ENCODE peak calls at places on chromosomes 16 and 17, in four cellular contexts. Z is IMR-90, D is mesendoderm, S is H1. V is an unnamed sample.

GRCh38 chr16:86710602-86710950 is 132.2 kb downstream of the FOXL1 start:
- DNase-seq in D (no peak), Z (no peak), S (no peak), V (no peak)

GRCh38 chr17:75301031-75301430 is 11.8 kb upstream of the SLC25A19 start:
- DNase-seq in Z (no peak), D (no peak), S (no peak), V (no peak)

GRCh38 chr16:72848759-72849664 is 198.9 kb downstream of the ZFHX3 start:
- DNase-seq in D (no peak), S (no peak), Z (peak; percentile 89), V (peak; percentile 85)

GRCh38 chr16:51056331-51056730 is 94.7 kb downstream of the SALL1 start:
- DNase-seq in Z (no peak), D (no peak), S (no peak), V (no peak)

GRCh38 chr16:86389566-86390328 is 120.6 kb upstream of the FOXF1 start:
- DNase-seq in Z (no peak), D (no peak), S (no peak), V (no peak)

GRCh38 chr16:56355221-56355620 is 70.1 kb downstream of the AMFR start:
- DNase-seq in S (no peak), Z (no peak), D (no peak), V (no peak)

GRCh38 chr16:2713985-2714774 is 5.8 kb downstream of the PRSS27 start:
- DNase-seq in S (no peak), D (no peak), Z (no peak), V (no peak)

GRCh38 chr17:68514809-68515208 is 2.6 kb downstream of the PRKAR1A start:
- DNase-seq in D (peak; percentile 11), Z (peak; percentile 63), S (no peak), V (peak; percentile 87)

GRCh38 chr16:87457724-87458423 is 35.0 kb downstream of the ZCCHC14 start:
- DNase-seq in D (peak; percentile 85), S (no peak), Z (peak; percentile 99), V (peak; percentile 96)

GRCh38 chr16:83959621-83960434 is 6.8 kb downstream of the OSGIN1 start:
- DNase-seq in Z (no peak), S (no peak), D (no peak), V (no peak)

GRCh38 chr17:54901230-54901847 is 687 bp downstream of the TOM1L1 start:
- DNase-seq in Z (peak; percentile 8), D (peak; percentile 39), S (no peak), V (peak; percentile 54)

GRCh38 chr17:81386141-81386645 is 9.1 kb upstream of the BAHCC1 start:
- DNase-seq in Z (no peak), D (peak; percentile 38), S (no peak), V (no peak)

GRCh38 chr17:19248149-19248922 is 11.2 kb downstream of the EPN2 start:
- DNase-seq in S (no peak), Z (no peak), D (peak; percentile 19), V (no peak)

GRCh38 chr17:78137392-78138203 is 7.0 kb downstream of the TMC8 start:
- DNase-seq in D (peak; percentile 51), Z (no peak), S (peak; percentile 71), V (no peak)

GRCh38 chr17:43034623-43035293 is 9.7 kb downstream of the RND2 start:
- DNase-seq in D (no peak), S (no peak), Z (no peak), V (no peak)

GRCh38 chr16:16124974-16125373 is 98.3 kb downstream of the ABCC6 start:
- DNase-seq in Z (no peak), D (no peak), S (no peak), V (no peak)

GRCh38 chr17:76567634-76568432 is 17.8 kb downstream of the ST6GALNAC2 start:
- DNase-seq in D (peak; percentile 44), Z (no peak), S (no peak), V (no peak)

GRCh38 chr17:76408037-76408849 is 23.8 kb downstream of the SPHK1 start:
- DNase-seq in Z (peak; percentile 39), S (peak; percentile 88), D (peak; percentile 68), V (peak; percentile 52)

GRCh38 chr16:66787427-66787826 is 14.0 kb downstream of the TERB1 start:
- DNase-seq in Z (no peak), D (no peak), S (no peak), V (no peak)

GRCh38 chr17:73901249-73901648 is 257.0 kb upstream of the SDK2 start:
- DNase-seq in D (no peak), Z (no peak), S (no peak), V (no peak)

GRCh38 chr17:57523926-57524634 is 221.0 kb downstream of the CCDC182 start:
- DNase-seq in D (no peak), S (no peak), Z (peak; percentile 61), V (no peak)

GRCh38 chr16:60811051-60811608 is 1225.1 kb downstream of the CDH8 start:
- DNase-seq in S (no peak), Z (no peak), D (peak; percentile 4), V (no peak)

GRCh38 chr17:76929148-76929547 is 60.9 kb downstream of the MGAT5B start:
- DNase-seq in S (no peak), D (no peak), Z (no peak), V (no peak)

GRCh38 chr17:15263206-15263579 is 1.9 kb downstream of the PMP22 start:
- DNase-seq in Z (peak; percentile 73), D (peak; percentile 76), S (no peak), V (peak; percentile 80)

GRCh38 chr17:1090454-1091189 is 89.2 kb downstream of the ABR start:
- DNase-seq in D (no peak), S (no peak), Z (no peak), V (no peak)

GRCh38 chr17:60659156-60659555 is 18.5 kb upstream of the BCAS3 start:
- DNase-seq in S (no peak), Z (no peak), D (no peak), V (no peak)

GRCh38 chr17:42010898-42011516 is 6.2 kb downstream of the DNAJC7 start:
- DNase-seq in S (no peak), D (peak; percentile 57), Z (peak; percentile 22), V (peak; percentile 45)

GRCh38 chr17:51461578-51462004 is 201.2 kb downstream of the UTP18 start:
- DNase-seq in D (peak; percentile 84), Z (peak; percentile 23), S (peak; percentile 85), V (peak; percentile 6)

GRCh38 chr16:51151951-51152663 is 1.0 kb upstream of the SALL1 start:
- DNase-seq in S (peak; percentile 91), Z (peak; percentile 80), D (peak; percentile 98), V (peak; percentile 96)

GRCh38 chr16:89638455-89638854 is 19.1 kb downstream of the CHMP1A start:
- DNase-seq in D (no peak), Z (no peak), S (no peak), V (no peak)

GRCh38 chr16:89641719-89642187 is 15.8 kb downstream of the CHMP1A start:
- DNase-seq in Z (no peak), D (no peak), S (no peak), V (no peak)

GRCh38 chr16:89636663-89637062 is 20.8 kb downstream of the CHMP1A start:
- DNase-seq in Z (no peak), D (no peak), S (no peak), V (no peak)

GRCh38 chr16:89637379-89637778 is 20.1 kb downstream of the CHMP1A start:
- DNase-seq in D (no peak), S (no peak), Z (no peak), V (no peak)

DNA sequence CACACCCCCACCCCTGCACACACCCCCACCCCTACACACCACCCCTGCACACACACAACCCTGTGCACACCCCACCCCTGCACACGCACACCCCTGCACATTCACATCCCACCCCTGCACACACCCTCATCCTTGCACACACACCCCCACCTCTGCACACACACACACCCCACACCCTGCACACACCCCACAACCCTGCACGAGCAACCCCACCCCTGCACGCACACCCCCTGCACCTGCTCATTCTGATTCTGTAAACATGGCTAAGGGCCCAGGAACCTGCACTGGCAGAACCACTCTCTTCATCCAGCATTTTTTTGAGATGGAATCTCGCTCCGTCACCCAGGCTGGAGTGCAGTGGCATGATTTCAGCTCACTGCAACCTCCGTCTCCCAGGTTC is 18.1 kb downstream of the CHMP1A start:
- DNase-seq in Z (no peak), D (no peak), S (no peak), V (no peak)
- H4K8ac ChIP-seq in Z (no peak overlapping the region), D (no peak overlapping the region), S (no peak overlapping the region), V (no peak overlapping the region)

DNA sequence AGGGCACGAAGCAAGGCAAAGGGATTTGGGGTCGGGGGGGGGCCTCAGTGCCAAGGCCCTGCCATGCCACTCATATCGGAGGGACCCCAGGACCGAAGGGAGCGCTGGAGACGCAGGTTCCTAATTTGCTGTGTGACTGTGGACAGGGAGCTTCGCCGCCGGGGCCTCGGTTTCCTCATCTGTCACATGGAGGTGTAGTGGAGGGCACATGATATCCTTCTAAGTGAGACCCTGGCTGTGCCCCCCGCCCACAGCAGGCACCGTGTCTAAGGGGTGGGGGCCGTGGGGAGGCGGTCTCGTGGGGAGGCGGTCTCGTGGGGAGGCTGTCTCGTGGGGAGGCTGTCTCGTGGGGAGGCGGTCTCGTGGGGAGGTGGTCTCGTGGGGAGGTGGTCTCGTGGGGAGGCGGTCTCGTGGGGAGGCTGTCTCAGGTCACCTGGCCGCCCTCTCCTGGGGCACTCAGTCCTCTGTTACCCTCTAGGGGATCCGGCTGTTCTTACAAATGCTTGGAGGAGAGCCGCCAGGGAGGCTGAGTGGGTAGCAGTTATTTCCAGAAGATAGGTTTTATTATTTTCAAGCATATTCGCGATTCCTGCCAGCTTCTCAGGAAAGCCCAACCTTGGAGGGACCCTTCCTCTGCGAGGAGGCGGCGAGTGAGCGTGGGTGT is 205.0 kb downstream of the NTN1 start:
- DNase-seq in S (no peak), D (no peak), Z (no peak), V (no peak)
- H2BK15ac ChIP-seq in S (no peak overlapping the region), D (no peak overlapping the region), Z (no peak overlapping the region), V (no peak overlapping the region)

GRCh38 chr16:6967796-6968195 is 364.8 kb upstream of the RBFOX1 start:
- DNase-seq in S (no peak), D (no peak), Z (no peak), V (no peak)
- H3K27ac ChIP-seq in S (no peak overlapping the region), D (no peak overlapping the region), Z (no peak overlapping the region), V (no peak overlapping the region)

GRCh38 chr17:36892112-36892838 is 45.0 kb upstream of the LHX1 start:
- DNase-seq in D (peak; percentile 47), Z (no peak), S (no peak), V (no peak)
- H4K8ac ChIP-seq in D (no peak overlapping the region), Z (no peak overlapping the region), S (no peak overlapping the region), V (no peak overlapping the region)

DNA sequence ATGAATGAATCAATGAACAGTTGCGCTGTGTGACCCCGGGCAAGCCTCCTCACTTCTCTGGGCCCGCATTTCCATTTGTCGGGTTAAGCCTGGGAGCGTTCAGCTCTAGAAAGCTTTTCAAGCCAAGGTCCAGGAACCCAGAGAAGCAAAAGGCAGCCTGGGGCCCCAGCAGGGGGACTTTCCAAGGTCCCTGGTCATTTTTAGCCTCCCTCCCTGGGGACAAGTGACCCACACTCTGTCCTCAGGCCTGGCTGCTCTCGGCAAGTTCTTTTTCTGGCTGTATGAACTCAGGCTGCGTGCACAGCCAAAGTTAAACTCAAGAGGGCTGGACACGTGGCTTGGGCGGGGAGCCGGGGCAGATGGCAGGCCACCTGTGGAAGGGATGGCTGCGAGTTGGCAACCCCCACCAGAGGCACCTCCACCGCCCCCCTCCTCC is 41.4 kb upstream of the CIBAR2 start:
- DNase-seq in S (no peak), Z (no peak), D (no peak), V (no peak)
- H2BK15ac ChIP-seq in S (no peak overlapping the region), Z (no peak overlapping the region), D (no peak overlapping the region), V (peak overlapping the region; percentile 2)

V was measured in mesenchymal stem cell.